ENCODE peak calls at places on chromosomes 16 and 17, in nine cellular contexts. P is right lobe of liver, S is upper lobe of left lung, V is Peyer's patch, H is esophagus squamous epithelium, G is A549, N is body of pancreas, I is breast epithelium, L is thyroid gland. U is an unnamed sample.
A peak's percentile ranks its signal among the peaks of the same experiment; 100 is the strongest.

GRCh38 chr16:86610779-86611516 is 32.6 kb downstream of the FOXL1 start:
- DNase-seq in P (no peak), S (no peak), V (no peak), H (no peak), G (no peak), N (no peak), I (no peak), L (no peak), U (peak; percentile 69)

GRCh38 chr16:82070656-82071369 is 35.8 kb downstream of the HSD17B2 start:
- DNase-seq in P (no peak), S (no peak), V (no peak), H (no peak), G (peak; percentile 6), N (no peak), I (no peak), L (no peak), U (no peak)

GRCh38 chr17:29294580-29294900 is 592 bp upstream of the NUFIP2 start:
- DNase-seq in P (no peak), S (no peak), V (no peak), H (no peak), G (no peak), N (no peak), I (no peak), L (no peak), U (no peak)

GRCh38 chr17:65008877-65009276 is 47.7 kb downstream of the GNA13 start:
- DNase-seq in P (no peak), S (no peak), V (no peak), H (no peak), G (no peak), N (no peak), I (no peak), L (no peak), U (no peak)

GRCh38 chr17:82023447-82024241 is 539 bp downstream of the LRRC45 start:
- DNase-seq in P (no peak), S (no peak), V (no peak), H (no peak), G (no peak), N (peak; percentile 43), I (no peak), L (no peak), U (no peak)

GRCh38 chr17:76265624-76266243 is 586 bp downstream of the UBALD2 start:
- DNase-seq in P (peak; percentile 77), S (peak; percentile 63), V (peak; percentile 55), H (no peak), G (peak; percentile 53), N (peak; percentile 75), I (no peak), L (peak; percentile 65), U (peak; percentile 43)

GRCh38 chr16:49491736-49492089 is 118.1 kb downstream of the C16orf78 start:
- DNase-seq in P (peak; percentile 90), S (peak; percentile 25), V (no peak), H (no peak), G (peak; percentile 10), N (peak; percentile 48), I (peak; percentile 69), L (peak; percentile 83), U (no peak)

GRCh38 chr16:3131755-3132377 is 3.0 kb upstream of the ZNF213 start:
- DNase-seq in P (peak; percentile 57), S (no peak), V (peak; percentile 31), H (no peak), G (peak; percentile 70), N (peak; percentile 47), I (no peak), L (peak; percentile 35), U (no peak)

GRCh38 chr16:72857841-72858594 is 189.9 kb downstream of the ZFHX3 start:
- DNase-seq in P (no peak), S (no peak), V (no peak), H (no peak), G (no peak), N (no peak), I (no peak), L (no peak), U (peak; percentile 68)

GRCh38 chr17:35460354-35460851 is 11.8 kb upstream of the SLFN13 start:
- DNase-seq in P (peak; percentile 50), S (peak; percentile 86), V (peak; percentile 89), H (no peak), G (peak; percentile 42), N (peak; percentile 79), I (peak; percentile 61), L (peak; percentile 90), U (peak; percentile 87)

GRCh38 chr16:67180166-67180565 is 3.6 kb downstream of the MATCAP1 start:
- DNase-seq in P (no peak), S (no peak), V (no peak), H (no peak), G (no peak), N (no peak), I (no peak), L (no peak), U (no peak)

GRCh38 chr17:44197980-44198720 is 1.5 kb downstream of the ATXN7L3 start:
- DNase-seq in P (no peak), S (peak; percentile 59), V (peak; percentile 54), H (no peak), G (peak; percentile 77), N (no peak), I (no peak), L (no peak), U (no peak)
- TF ChIP-seq POLR2A in P (peak; percentile 19), S (peak; percentile 28), V (no peak), H (peak; percentile 47), G (peak; percentile 21), N (peak; percentile 38), I (no peak), L (no peak), U (no peak)

GRCh38 chr16:10896723-10897122 is 19.7 kb downstream of the CIITA start:
- DNase-seq in P (no peak), S (no peak), V (no peak), H (no peak), G (no peak), N (no peak), I (no peak), L (no peak), U (no peak)
- H3K4me3 ChIP-seq in P (no peak overlapping the region), S (no peak overlapping the region), V (no peak overlapping the region), H (no peak overlapping the region), G (no peak overlapping the region), N (no peak overlapping the region), I (no peak overlapping the region), L (no peak overlapping the region), U (no peak overlapping the region)

DNA sequence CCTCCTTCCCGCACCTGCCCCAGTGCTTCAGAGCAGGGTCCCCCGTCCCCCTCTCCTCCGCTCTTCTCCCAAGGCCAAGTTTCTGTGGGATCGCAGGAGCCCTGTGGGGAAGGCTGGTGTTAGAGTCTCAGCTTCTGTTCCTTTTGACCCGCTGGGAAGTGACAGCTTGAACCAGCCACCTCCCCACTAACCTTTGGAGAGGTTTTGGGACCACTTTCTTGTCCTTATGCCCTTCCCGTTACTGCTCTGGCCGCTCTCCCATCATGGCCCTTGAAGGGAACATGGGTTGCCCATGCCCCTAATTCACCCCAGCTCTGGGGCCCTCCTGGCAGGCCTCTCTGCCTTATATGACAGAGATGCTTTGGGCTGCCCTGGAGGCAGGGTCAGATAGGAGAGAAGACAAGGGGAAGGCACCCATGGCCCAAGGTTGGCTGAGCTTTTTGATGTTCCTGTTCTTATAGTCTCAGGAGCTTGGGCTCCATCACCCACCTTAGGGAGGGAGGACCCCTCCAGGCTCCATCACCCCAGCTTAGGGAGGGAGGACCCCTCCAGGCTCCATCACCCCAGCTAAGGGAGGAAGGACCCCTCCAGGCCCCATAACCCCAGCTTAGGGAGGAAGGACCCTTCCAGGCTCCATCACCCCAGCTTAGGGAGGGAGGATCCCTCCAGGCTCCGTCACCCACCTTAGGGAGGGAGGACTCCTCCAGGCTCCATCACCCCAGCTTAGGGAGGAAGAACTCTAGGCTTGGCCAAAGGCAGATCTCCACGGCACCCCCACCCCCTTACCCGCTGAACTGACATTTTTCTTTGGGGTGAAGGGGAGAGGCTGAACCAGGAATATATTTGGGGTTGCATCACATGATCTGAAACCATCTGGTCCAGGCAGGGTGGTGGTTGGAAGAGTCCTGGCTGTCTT is 45.0 kb downstream of the NT5M start:
- DNase-seq in P (peak; percentile 38), S (no peak), V (no peak), H (no peak), G (no peak), N (no peak), I (peak; percentile 47), L (no peak), U (no peak)
- TF ChIP-seq POLR2A in P (no peak), S (no peak), V (no peak), H (no peak), G (no peak), N (no peak), I (no peak), L (no peak), U (no peak)

GRCh38 chr17:78173025-78173715 is 4.8 kb downstream of the SYNGR2 start:
- DNase-seq in P (no peak), S (no peak), V (peak; percentile 74), H (no peak), G (no peak), N (no peak), I (no peak), L (no peak), U (no peak)
- H3K4me3 ChIP-seq in P (no peak overlapping the region), S (no peak overlapping the region), V (no peak overlapping the region), H (no peak overlapping the region), G (no peak overlapping the region), N (no peak overlapping the region), I (no peak overlapping the region), L (no peak overlapping the region), U (no peak overlapping the region)

GRCh38 chr16:27244363-27244755 is 24.2 kb downstream of the NSMCE1 start:
- DNase-seq in P (peak; percentile 37), S (peak; percentile 17), V (no peak), H (no peak), G (no peak), N (no peak), I (no peak), L (no peak), U (peak; percentile 74)

GRCh38 chr16:27241658-27242057 is 26.9 kb downstream of the NSMCE1 start:
- DNase-seq in P (peak; percentile 38), S (peak; percentile 20), V (no peak), H (no peak), G (no peak), N (no peak), I (no peak), L (no peak), U (peak; percentile 80)

GRCh38 chr16:27243725-27244362 is 24.7 kb downstream of the NSMCE1 start:
- DNase-seq in P (peak; percentile 37), S (peak; percentile 16), V (no peak), H (no peak), G (no peak), N (no peak), I (no peak), L (no peak), U (peak; percentile 67)

GRCh38 chr16:27242398-27242797 is 26.2 kb downstream of the NSMCE1 start:
- DNase-seq in P (peak; percentile 16), S (no peak), V (no peak), H (no peak), G (no peak), N (no peak), I (no peak), L (no peak), U (no peak)

GRCh38 chr16:27242868-27243590 is 25.5 kb downstream of the NSMCE1 start:
- DNase-seq in P (peak; percentile 43), S (peak; percentile 55), V (no peak), H (no peak), G (peak; percentile 78), N (no peak), I (no peak), L (peak; percentile 29), U (peak; percentile 86)
- TF ChIP-seq POLR2A in P (no peak), S (peak; percentile 24), V (no peak), H (no peak), G (no peak), N (peak; percentile 33), I (no peak), L (no peak), U (no peak)

U was measured in lower leg skin.